ENCODE peak calls at places on chromosome 4, in nine cellular contexts. Y is mucosa of descending colon; I is amygdala; O is HS-27A; A is progenitor cell of endocrine pancreas; N is GM04504; S is occipital lobe; R is activated effector memory CD4-positive, alpha-beta T cell treated with Interleukin-2 at 50 U/mL for 16 hours; X is cardiac fibroblast. H is an unnamed sample.

GRCh38 chr4:8761167-8761823 is 110.3 kb downstream of the HMX1 start:
- DNase-seq in X (no peak), N (no peak), Y (no peak), S (no peak), O (no peak), R (no peak), A (no peak), I (no peak), H (no peak)

GRCh38 chr4:186934841-186935443 is 211.3 kb upstream of the FAT1 start:
- DNase-seq in S (no peak), X (no peak), A (no peak), I (no peak), N (no peak), O (no peak), R (no peak), Y (peak; percentile 50), H (no peak)

GRCh38 chr4:166153539-166153938 is 280.5 kb downstream of the TLL1 start:
- DNase-seq in R (no peak), N (no peak), I (no peak), A (no peak), S (no peak), X (peak; percentile 74), O (no peak), Y (no peak), H (peak; percentile 69)

GRCh38 chr4:77834403-77834802 is 15.2 kb upstream of the CNOT6L start:
- DNase-seq in N (no peak), S (no peak), X (no peak), Y (no peak), I (no peak), R (no peak), O (no peak), A (no peak), H (no peak)

GRCh38 chr4:24010994-24011393 is 121.1 kb upstream of the PPARGC1A start:
- DNase-seq in I (no peak), O (no peak), R (no peak), S (no peak), A (no peak), X (no peak), N (no peak), Y (no peak), H (no peak)

GRCh38 chr4:167233523-167234387 is 539 bp downstream of the SPOCK3 start:
- DNase-seq in Y (no peak), I (peak; percentile 51), X (peak; percentile 4), O (no peak), A (no peak), S (no peak), R (no peak), N (no peak), H (peak; percentile 4)

GRCh38 chr4:81960968-81961367 is 412.8 kb downstream of the HNRNPD start:
- DNase-seq in R (no peak), N (no peak), I (no peak), A (no peak), X (no peak), O (no peak), Y (no peak), S (no peak), H (no peak)

GRCh38 chr4:124945422-124945821 is 232.9 kb upstream of the ANKRD50 start:
- DNase-seq in N (no peak), A (no peak), I (no peak), S (no peak), R (no peak), X (no peak), Y (no peak), O (no peak), H (no peak)

GRCh38 chr4:89056953-89057398 is at the start of gene FAM13A:
- DNase-seq in N (peak; percentile 78), X (peak; percentile 98), A (peak; percentile 45), R (no peak), S (peak; percentile 1), I (peak; percentile 67), Y (peak; percentile 87), O (peak; percentile 84), H (peak; percentile 98)

GRCh38 chr4:71768123-71768522 is 15.8 kb downstream of the GC start:
- DNase-seq in A (no peak), R (no peak), Y (no peak), X (no peak), O (no peak), S (no peak), N (no peak), I (no peak), H (no peak)

GRCh38 chr4:2290488-2290887 is 28.6 kb upstream of the MXD4 start:
- DNase-seq in X (no peak), S (no peak), A (no peak), O (no peak), R (no peak), Y (no peak), N (no peak), I (no peak), H (no peak)

GRCh38 chr4:139416073-139416673 is 37.7 kb upstream of the RAB33B start:
- DNase-seq in R (no peak), X (peak; percentile 77), N (peak; percentile 9), S (no peak), O (peak; percentile 27), Y (peak; percentile 16), A (no peak), I (no peak), H (peak; percentile 67)

GRCh38 chr4:53714377-53715140 is 123.3 kb upstream of the LNX1 start:
- DNase-seq in A (no peak), O (peak; percentile 91), Y (no peak), R (no peak), X (peak; percentile 74), S (no peak), N (no peak), I (no peak), H (peak; percentile 84)

GRCh38 chr4:89837385-89837995 is 529 bp upstream of the SNCA start:
- DNase-seq in X (peak; percentile 11), Y (peak; percentile 3), S (peak; percentile 48), N (no peak), O (no peak), R (no peak), A (peak; percentile 29), I (peak; percentile 62), H (peak; percentile 18)

GRCh38 chr4:83558693-83559092 is 22.8 kb downstream of the GPAT3 start:
- DNase-seq in N (no peak), O (no peak), S (no peak), R (no peak), I (no peak), A (no peak), Y (no peak), X (peak; percentile 33), H (peak; percentile 45)

GRCh38 chr4:127975121-127975770 is 10.0 kb downstream of the ABHD18 start:
- DNase-seq in N (no peak), O (no peak), R (no peak), A (no peak), I (no peak), S (no peak), Y (no peak), X (peak; percentile 18), H (peak; percentile 77)

GRCh38 chr4:108492816-108493595 is 127.4 kb upstream of the RPL34 start:
- DNase-seq in R (no peak), S (no peak), I (no peak), A (peak; percentile 15), N (no peak), Y (peak; percentile 42), X (no peak), O (no peak), H (peak; percentile 31)

GRCh38 chr4:132642196-132642817 is 506.8 kb upstream of the PCDH10 start:
- DNase-seq in I (peak; percentile 1), A (peak; percentile 21), O (peak; percentile 26), X (peak; percentile 65), S (no peak), Y (peak; percentile 3), R (no peak), N (peak; percentile 15), H (peak; percentile 9)